ENCODE peak calls at places on chromosomes 6 and 20, in five cellular contexts. L is mucosa of descending colon; N is effector CD8-positive, alpha-beta T cell; M is ovary; W is activated naive CD8-positive, alpha-beta T cell treated with anti-CD3 and anti-CD28 coated beads, Interleukin-2, amount 50 U/mL, for 24 hours. S is an unnamed sample.

GRCh38 chr6:72579865-72580264 is 42.0 kb upstream of the KCNQ5 start:
- DNase-seq in L (no peak), N (no peak), M (no peak), W (no peak), S (no peak)

GRCh38 chr20:19932170-19932667 is 84.9 kb upstream of the NAA20 start:
- DNase-seq in L (no peak), N (no peak), M (no peak), W (no peak), S (peak)

GRCh38 chr6:147033267-147033666 is 170.9 kb upstream of the STXBP5 start:
- DNase-seq in L (no peak), N (no peak), M (no peak), W (no peak), S (no peak)

GRCh38 chr6:169253745-169254238 is at the start of gene THBS2:
- DNase-seq in L (no peak), N (no peak), M (peak), W (no peak), S (peak)

GRCh38 chr6:111423055-111423633 is 59.9 kb downstream of the REV3L start:
- DNase-seq in L (no peak), N (no peak), M (no peak), W (no peak), S (no peak)

GRCh38 chr6:90458353-90459224 is 128.3 kb downstream of the MAP3K7 start:
- DNase-seq in L (no peak), N (no peak), M (no peak), W (peak), S (no peak)

GRCh38 chr6:117072134-117072533 is 193.2 kb upstream of the VGLL2 start:
- DNase-seq in L (peak), N (no peak), M (no peak), W (no peak), S (no peak)

GRCh38 chr6:146620655-146621054 is 21.9 kb downstream of the ADGB start:
- DNase-seq in L (no peak), N (no peak), M (no peak), W (no peak), S (no peak)

GRCh38 chr6:92369309-92369708 is 1050.0 kb downstream of the EPHA7 start:
- DNase-seq in L (no peak), N (no peak), M (no peak), W (no peak), S (no peak)

GRCh38 chr6:44967481-44967880 is 360.6 kb upstream of the RUNX2 start:
- DNase-seq in L (no peak), N (no peak), M (no peak), W (no peak), S (no peak)

S was measured in uterus.